ENCODE peak calls at places on chromosome 21, in ten cellular contexts. I is HEK293T; Y is EH; L is kidney tubule cell; T is naive thymus-derived CD4-positive, alpha-beta T cell; C is NCI-H1092 treated with DMSO at 0.1 percent for 48 hours; G is T-helper 2 cell; E is NCI-H1694 treated with DMSO at 0.1 percent for 48 hours; R is activated CD4-positive, alpha-beta T cell treated with anti-CD3 and anti-CD28 coated beads, Interleukin-2, amount 50 U/mL, for 1 hour; B is mucosa of descending colon. V is an unnamed sample.

GRCh38 chr21:43740497-43741156 is 21.7 kb downstream of the PDXK start:
- DNase-seq in Y (no peak), T (no peak), L (peak), C (peak), I (no peak), B (no peak), E (no peak), G (peak), R (no peak), V (no peak)

GRCh38 chr21:46429754-46430681 is 28.7 kb upstream of the DIP2A start:
- DNase-seq in Y (no peak), R (no peak), T (no peak), I (no peak), C (no peak), B (peak), E (no peak), L (no peak), G (no peak), V (no peak)

GRCh38 chr21:44306926-44307687 is 7.3 kb downstream of the PFKL start:
- DNase-seq in E (no peak), B (no peak), Y (no peak), G (no peak), C (no peak), R (no peak), T (no peak), L (no peak), I (no peak), V (no peak)

GRCh38 chr21:22019766-22020165 is 1021.6 kb downstream of the NCAM2 start:
- DNase-seq in E (no peak), B (no peak), I (no peak), G (no peak), Y (no peak), L (no peak), R (no peak), C (no peak), T (no peak), V (no peak)

GRCh38 chr21:45366931-45367401 is 38.0 kb upstream of the COL18A1 start:
- DNase-seq in I (no peak), T (no peak), R (no peak), G (no peak), E (no peak), B (peak), C (no peak), L (peak), Y (peak), V (no peak)

GRCh38 chr21:42148584-42148983 is 70.4 kb upstream of the ABCG1 start:
- DNase-seq in L (no peak), G (no peak), R (no peak), C (no peak), B (no peak), T (no peak), Y (no peak), I (no peak), E (no peak), V (no peak)

GRCh38 chr21:43188712-43189151 is 19.9 kb downstream of the CRYAA start:
- DNase-seq in G (no peak), I (no peak), Y (no peak), B (peak), T (no peak), E (no peak), R (no peak), C (peak), L (no peak), V (no peak)

GRCh38 chr21:32331444-32332305 is 33.0 kb downstream of the MRAP start:
- DNase-seq in C (no peak), B (no peak), L (no peak), T (no peak), I (no peak), Y (no peak), E (no peak), G (no peak), R (no peak), V (no peak)

GRCh38 chr21:38955495-38955894 is 149.8 kb downstream of the ETS2 start:
- DNase-seq in E (no peak), C (peak), B (peak), I (no peak), L (peak), Y (peak), G (no peak), R (no peak), T (no peak), V (no peak)

GRCh38 chr21:42056996-42057689 is 14.0 kb upstream of the UMODL1 start:
- DNase-seq in G (no peak), T (no peak), Y (peak), R (no peak), I (no peak), L (peak), C (peak), B (peak), E (no peak), V (no peak)

GRCh38 chr21:34074283-34075098 is 1.1 kb downstream of the MRPS6 start:
- DNase-seq in T (peak), E (no peak), I (no peak), L (peak), B (no peak), C (no peak), R (no peak), Y (peak), G (no peak), V (no peak)

GRCh38 chr21:44890338-44890931 is 16.9 kb upstream of the PTTG1IP start:
- DNase-seq in T (no peak), E (no peak), R (no peak), L (no peak), Y (no peak), B (peak), C (no peak), G (no peak), I (no peak), V (no peak)

GRCh38 chr21:30612132-30612531 is 1.6 kb downstream of the KRTAP6-1 start:
- DNase-seq in E (no peak), L (no peak), I (no peak), B (no peak), G (no peak), T (no peak), Y (no peak), C (no peak), R (no peak), V (no peak)

GRCh38 chr21:38478782-38479181 is 19.5 kb downstream of the ERG start:
- DNase-seq in R (no peak), T (no peak), I (no peak), L (no peak), E (no peak), Y (peak), B (no peak), C (no peak), G (peak), V (no peak)

GRCh38 chr21:45523411-45524101 is 18.7 kb downstream of the SLC19A1 start:
- DNase-seq in I (no peak), R (no peak), C (no peak), T (no peak), Y (no peak), L (no peak), E (no peak), B (peak), G (no peak), V (no peak)

GRCh38 chr21:27513016-27513415 is 546.1 kb upstream of the ADAMTS5 start:
- DNase-seq in T (no peak), C (no peak), I (no peak), Y (peak), E (no peak), R (no peak), L (no peak), B (no peak), G (no peak), V (no peak)

GRCh38 chr21:39675595-39675994 is 62.9 kb downstream of the B3GALT5 start:
- DNase-seq in L (no peak), G (no peak), E (peak), I (no peak), R (no peak), T (no peak), B (no peak), Y (no peak), C (peak), V (no peak)

GRCh38 chr21:46091118-46091517 is 6.8 kb upstream of the COL6A2 start:
- DNase-seq in C (no peak), L (no peak), R (no peak), G (no peak), E (no peak), B (peak), I (no peak), Y (no peak), T (no peak), V (no peak)

GRCh38 chr21:46125846-46126301 is 28.0 kb downstream of the COL6A2 start:
- DNase-seq in I (no peak), G (no peak), Y (no peak), E (no peak), T (no peak), R (no peak), L (no peak), C (no peak), B (no peak), V (no peak)

GRCh38 chr21:46416551-46416950 is 42.1 kb upstream of the DIP2A start:
- DNase-seq in T (no peak), L (no peak), G (no peak), Y (no peak), R (no peak), I (no peak), C (no peak), B (peak), E (no peak), V (no peak)

GRCh38 chr21:41662761-41663160 is 104.1 kb downstream of the RIPK4 start:
- DNase-seq in L (no peak), R (no peak), C (no peak), G (no peak), B (no peak), E (no peak), Y (no peak), T (no peak), I (no peak), V (no peak)

GRCh38 chr21:31873696-31874599 is 1.1 kb downstream of the HUNK start:
- DNase-seq in E (peak), R (peak), Y (peak), C (peak), T (no peak), B (peak), I (peak), G (peak), L (peak), V (no peak)

GRCh38 chr21:39136711-39137110 is 46.5 kb downstream of the PSMG1 start:
- DNase-seq in Y (peak), I (no peak), B (no peak), C (no peak), R (no peak), T (no peak), L (peak), E (no peak), G (no peak), V (no peak)

GRCh38 chr21:39313042-39313456 is 383 bp downstream of the BRWD1 start:
- DNase-seq in G (peak), T (no peak), C (peak), I (peak), E (no peak), L (peak), R (no peak), Y (no peak), B (peak), V (no peak)

GRCh38 chr21:27221084-27221483 is 254.2 kb upstream of the ADAMTS5 start:
- DNase-seq in L (no peak), T (no peak), I (no peak), B (no peak), G (no peak), E (no peak), C (no peak), R (no peak), Y (no peak), V (no peak)

GRCh38 chr21:33655591-33656221 is 13.4 kb downstream of the ITSN1 start:
- DNase-seq in R (no peak), Y (peak), I (peak), C (no peak), B (no peak), T (no peak), L (peak), G (no peak), E (no peak), V (no peak)

GRCh38 chr21:36992671-36993070 is 13.8 kb upstream of the RIPPLY3 start:
- DNase-seq in G (no peak), I (no peak), Y (no peak), T (no peak), C (no peak), B (no peak), R (no peak), L (no peak), E (no peak), V (no peak)

GRCh38 chr21:34914239-34914638 is 134.9 kb downstream of the RUNX1 start:
- DNase-seq in T (no peak), Y (no peak), I (no peak), L (no peak), G (no peak), C (no peak), E (no peak), B (no peak), R (no peak), V (no peak)

GRCh38 chr21:38768385-38769071 is 37.2 kb upstream of the ETS2 start:
- DNase-seq in E (no peak), R (peak), T (peak), B (no peak), G (peak), C (no peak), L (peak), Y (peak), I (no peak), V (no peak)

GRCh38 chr21:45747233-45747766 is 103.8 kb downstream of the PCBP3 start:
- DNase-seq in R (no peak), T (no peak), E (no peak), G (no peak), Y (no peak), L (no peak), I (no peak), B (no peak), C (peak), V (no peak)

GRCh38 chr21:41411449-41412089 is 14.5 kb upstream of the MX1 start:
- DNase-seq in I (no peak), R (no peak), L (peak), T (no peak), G (peak), E (no peak), B (peak), Y (peak), C (no peak), V (no peak)

GRCh38 chr21:42319368-42319767 is 4.2 kb upstream of the TFF3 start:
- DNase-seq in T (no peak), Y (no peak), E (no peak), C (no peak), R (no peak), I (no peak), B (no peak), G (no peak), L (no peak), V (no peak)

GRCh38 chr21:25735895-25736597 is 1.3 kb downstream of the GABPA start:
- DNase-seq in T (peak), Y (peak), L (no peak), G (peak), R (no peak), C (peak), B (no peak), E (peak), I (no peak), V (no peak)

GRCh38 chr21:27590271-27590670 is 623.4 kb upstream of the ADAMTS5 start:
- DNase-seq in I (no peak), E (no peak), L (peak), C (no peak), B (no peak), Y (peak), T (no peak), R (no peak), G (no peak), V (no peak)

GRCh38 chr21:42118901-42119300 is 47.8 kb downstream of the UMODL1 start:
- DNase-seq in C (peak), E (no peak), G (peak), B (no peak), R (no peak), L (no peak), Y (no peak), I (no peak), T (no peak), V (no peak)

GRCh38 chr21:20882462-20883415 is 115.5 kb upstream of the NCAM2 start:
- DNase-seq in C (peak), L (peak), Y (no peak), T (no peak), G (peak), E (peak), R (no peak), B (no peak), I (peak), V (no peak)

GRCh38 chr21:44666401-44667320 is at the start of gene KRTAP12-2:
- DNase-seq in L (no peak), E (peak), G (no peak), Y (no peak), C (peak), I (no peak), B (no peak), R (no peak), T (no peak), V (no peak)

GRCh38 chr21:27734146-27734545 is 767.3 kb upstream of the ADAMTS5 start:
- DNase-seq in L (peak), C (no peak), T (no peak), I (no peak), R (no peak), Y (peak), E (no peak), G (no peak), B (no peak), V (no peak)